ENCODE peak calls at places on chromosomes 7 and 10, in eight cellular contexts. F, P, C, T, V, Y, D and J are unnamed samples.
A peak's percentile ranks its signal among the peaks of the same experiment; 100 is the strongest.

GRCh38 chr10:29501692-29502091 is 133.1 kb downstream of the SVIL start:
- DNase-seq in F (peak; percentile 79), P (no peak), C (no peak), T (no peak), V (no peak), Y (peak; percentile 87), D (no peak), J (no peak)

GRCh38 chr7:73749931-73750776 is 11.6 kb upstream of the ABHD11 start:
- DNase-seq in F (no peak), P (no peak), C (no peak), T (no peak), V (no peak), Y (no peak), D (no peak), J (no peak)

GRCh38 chr10:3787816-3788215 is 2.8 kb upstream of the KLF6 start:
- DNase-seq in F (no peak), P (no peak), C (no peak), T (no peak), V (no peak), Y (no peak), D (no peak), J (no peak)

GRCh38 chr10:26779176-26779860 is 81.4 kb downstream of the ABI1 start:
- DNase-seq in F (no peak), P (no peak), C (no peak), T (no peak), V (no peak), Y (no peak), D (no peak), J (no peak)

GRCh38 chr7:17706734-17707133 is 233.6 kb downstream of the SNX13 start:
- DNase-seq in F (peak; percentile 85), P (peak; percentile 78), C (peak; percentile 47), T (peak; percentile 63), V (no peak), Y (peak; percentile 72), D (peak; percentile 78), J (peak; percentile 25)

GRCh38 chr7:129993275-129993674 is 40.5 kb upstream of the UBE2H start:
- DNase-seq in F (no peak), P (no peak), C (no peak), T (no peak), V (no peak), Y (no peak), D (no peak), J (no peak)

GRCh38 chr10:17616403-17617030 is 657 bp downstream of the HACD1 start:
- DNase-seq in F (peak; percentile 45), P (peak; percentile 91), C (peak; percentile 85), T (peak; percentile 83), V (no peak), Y (peak; percentile 47), D (peak; percentile 33), J (peak; percentile 73)

GRCh38 chr10:108783897-108784296 is 1139.4 kb downstream of the XPNPEP1 start:
- DNase-seq in F (peak; percentile 36), P (peak; percentile 56), C (no peak), T (peak; percentile 49), V (no peak), Y (peak; percentile 36), D (peak; percentile 82), J (no peak)

GRCh38 chr7:36863901-36864701 is 139.8 kb upstream of the AOAH start:
- DNase-seq in F (no peak), P (no peak), C (no peak), T (no peak), V (no peak), Y (no peak), D (no peak), J (no peak)

GRCh38 chr10:72026251-72026650 is 62.1 kb downstream of the CHST3 start:
- DNase-seq in F (no peak), P (no peak), C (no peak), T (no peak), V (no peak), Y (peak; percentile 15), D (no peak), J (no peak)

GRCh38 chr7:130733866-130734524 is at the start of gene KLF14:
- DNase-seq in F (no peak), P (peak; percentile 75), C (peak; percentile 66), T (no peak), V (no peak), Y (no peak), D (no peak), J (no peak)

GRCh38 chr7:2812119-2812487 is 32.0 kb downstream of the GNA12 start:
- DNase-seq in F (peak; percentile 78), P (no peak), C (no peak), T (no peak), V (no peak), Y (peak; percentile 69), D (no peak), J (no peak)

GRCh38 chr7:86130268-86130667 is 513.4 kb upstream of the GRM3 start:
- DNase-seq in F (no peak), P (no peak), C (no peak), T (no peak), V (no peak), Y (no peak), D (no peak), J (no peak)

GRCh38 chr10:8454357-8454756 is 399.9 kb downstream of the GATA3 start:
- DNase-seq in F (no peak), P (no peak), C (no peak), T (no peak), V (no peak), Y (no peak), D (no peak), J (no peak)

GRCh38 chr10:497898-498451 is 191.5 kb downstream of the DIP2C start:
- DNase-seq in F (no peak), P (no peak), C (no peak), T (no peak), V (no peak), Y (no peak), D (no peak), J (no peak)

GRCh38 chr7:40133561-40134427 is 628 bp downstream of the MPLKIP start:
- DNase-seq in F (peak; percentile 28), P (peak; percentile 78), C (no peak), T (no peak), V (no peak), Y (peak; percentile 4), D (no peak), J (no peak)

GRCh38 chr7:66894463-66895080 is 26.5 kb upstream of the TMEM248 start:
- DNase-seq in F (peak; percentile 24), P (peak; percentile 77), C (no peak), T (no peak), V (no peak), Y (peak; percentile 46), D (peak; percentile 69), J (no peak)

GRCh38 chr7:126606331-126606730 is 646.4 kb downstream of the GRM8 start:
- DNase-seq in F (no peak), P (no peak), C (no peak), T (no peak), V (no peak), Y (no peak), D (no peak), J (no peak)

GRCh38 chr7:140829720-140830119 is 95.0 kb downstream of the BRAF start:
- DNase-seq in F (no peak), P (no peak), C (no peak), T (no peak), V (no peak), Y (no peak), D (no peak), J (no peak)

GRCh38 chr7:36119005-36119711 is 33.9 kb upstream of the EEPD1 start:
- DNase-seq in F (peak; percentile 99), P (no peak), C (no peak), T (no peak), V (peak; percentile 10), Y (peak; percentile 98), D (peak; percentile 62), J (peak; percentile 49)

GRCh38 chr10:79068562-79069324 is at the start of gene ZMIZ1:
- DNase-seq in F (peak; percentile 93), P (peak; percentile 95), C (peak; percentile 94), T (peak; percentile 91), V (peak; percentile 60), Y (peak; percentile 93), D (peak; percentile 93), J (peak; percentile 95)
- H3K4me1 ChIP-seq in F (peaks cover 18% of the 10 kb centered on the region), P (peaks cover 24% of the 10 kb centered on the region), C (peaks cover 59% of the 10 kb centered on the region), T (peaks cover 37% of the 10 kb centered on the region), V (peaks cover 33% of the 10 kb centered on the region), Y (peaks cover 22% of the 10 kb centered on the region), D (peaks cover 22% of the 10 kb centered on the region), J (peaks cover 35% of the 10 kb centered on the region)

GRCh38 chr7:23184709-23185354 is 3.0 kb downstream of the NUP42 start:
- DNase-seq in F (peak; percentile 57), P (peak; percentile 13), C (peak; percentile 34), T (peak; percentile 51), V (no peak), Y (peak; percentile 51), D (peak; percentile 74), J (no peak)
- H3K4me1 ChIP-seq in F (no peaks in the 10 kb centered on the region), P (peaks cover 14% of the 10 kb centered on the region), C (peaks cover 26% of the 10 kb centered on the region), T (peaks cover 14% of the 10 kb centered on the region), V (peaks cover 18% of the 10 kb centered on the region), Y (no peaks in the 10 kb centered on the region), D (peaks cover 27% of the 10 kb centered on the region), J (peaks cover 40% of the 10 kb centered on the region)

GRCh38 chr10:131035779-131036178 is 275.7 kb downstream of the TCERG1L start:
- DNase-seq in F (no peak), P (no peak), C (no peak), T (no peak), V (no peak), Y (no peak), D (no peak), J (no peak)

GRCh38 chr10:131033166-131034085 is 278.1 kb downstream of the TCERG1L start:
- DNase-seq in F (no peak), P (no peak), C (no peak), T (no peak), V (no peak), Y (no peak), D (no peak), J (no peak)

GRCh38 chr10:131034451-131034850 is 277.1 kb downstream of the TCERG1L start:
- DNase-seq in F (no peak), P (no peak), C (no peak), T (no peak), V (no peak), Y (no peak), D (no peak), J (peak; percentile 27)

GRCh38 chr10:131031346-131031745 is 280.2 kb downstream of the TCERG1L start:
- DNase-seq in F (no peak), P (no peak), C (no peak), T (no peak), V (no peak), Y (no peak), D (no peak), J (peak; percentile 38)

GRCh38 chr10:131032329-131033165 is 279.0 kb downstream of the TCERG1L start:
- DNase-seq in F (no peak), P (no peak), C (no peak), T (no peak), V (no peak), Y (no peak), D (no peak), J (peak; percentile 45)
- H3K4me1 ChIP-seq in F (no peaks in the 10 kb centered on the region), P (peaks cover 7% of the 10 kb centered on the region), C (no peaks in the 10 kb centered on the region), T (no peaks in the 10 kb centered on the region), V (no peaks in the 10 kb centered on the region), Y (no peaks in the 10 kb centered on the region), D (no peaks in the 10 kb centered on the region), J (no peaks in the 10 kb centered on the region)

DNA sequence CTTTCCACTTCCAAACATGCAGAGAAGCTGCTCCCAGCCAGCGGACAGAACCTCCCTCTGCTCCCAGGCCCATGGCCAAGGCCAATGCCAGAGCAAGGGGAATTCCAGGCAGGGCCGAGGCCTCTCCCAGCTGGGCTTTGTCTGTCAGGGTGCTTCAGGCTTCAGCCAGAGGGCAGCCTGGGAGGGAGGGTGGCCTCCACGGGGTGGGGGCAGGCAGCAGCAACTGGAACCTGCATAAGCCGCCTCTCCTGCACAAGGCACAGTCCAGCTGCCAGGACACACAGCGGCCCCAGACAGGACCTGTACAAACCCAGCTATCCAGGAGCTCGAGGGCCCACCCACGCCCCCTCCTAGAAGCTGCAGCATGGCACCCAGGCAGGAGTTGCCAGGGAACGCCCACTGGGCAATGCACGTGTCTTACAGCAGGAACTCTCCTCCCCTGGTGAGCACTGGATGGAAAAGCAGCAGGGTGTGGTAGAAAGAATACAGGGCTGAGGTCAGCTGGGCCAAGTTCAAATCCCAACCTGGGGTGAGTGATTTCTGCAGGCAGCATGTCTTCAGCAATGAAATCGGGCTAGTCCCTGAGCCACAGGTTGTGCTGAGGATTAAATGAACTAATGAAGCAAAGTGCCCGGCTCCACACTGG is 7.6 kb downstream of the FAM53B start:
- DNase-seq in F (peak; percentile 87), P (no peak), C (peak; percentile 78), T (no peak), V (no peak), Y (peak; percentile 82), D (no peak), J (no peak)
- H3K4me1 ChIP-seq in F (peaks cover 16% of the 10 kb centered on the region), P (peaks cover 32% of the 10 kb centered on the region), C (peaks cover 67% of the 10 kb centered on the region), T (peaks cover 19% of the 10 kb centered on the region), V (peaks cover 96% of the 10 kb centered on the region), Y (peaks cover 22% of the 10 kb centered on the region), D (peaks cover 17% of the 10 kb centered on the region), J (peaks cover 62% of the 10 kb centered on the region)